ENCODE peak calls at places on chromosomes 2 and 18, in eight cellular contexts. L is stimulated activated CD4-positive, alpha-beta T cell treated with anti-CD3 and anti-CD28 coated beads, Interleukin-4, amount 100 ng/mL, for 48 hours; B is B cell; C is A172; R is tibial nerve; X is AG08396; V is NCI-H774; Y is left cardiac atrium. K is an unnamed sample.

GRCh38 chr2:69095246-69095645 is 82.3 kb downstream of the ANTXR1 start:
- DNase-seq in Y (no peak), R (no peak), B (no peak), X (peak), V (no peak), C (no peak), L (no peak), K (no peak)

GRCh38 chr2:210363876-210364275 is 48.9 kb upstream of the MYL1 start:
- DNase-seq in B (no peak), V (no peak), R (no peak), L (no peak), Y (no peak), X (no peak), C (no peak), K (no peak)

GRCh38 chr2:151357359-151357758 is at the start of gene TNFAIP6:
- DNase-seq in R (no peak), Y (no peak), X (peak), B (no peak), C (peak), V (no peak), L (no peak), K (no peak)

GRCh38 chr18:57585421-57585820 is 1.1 kb downstream of the FECH start:
- DNase-seq in X (no peak), V (no peak), Y (no peak), R (no peak), L (no peak), B (no peak), C (no peak), K (no peak)

GRCh38 chr2:200306719-200306968 is 151 bp downstream of the SPATS2L start:
- DNase-seq in B (peak), L (no peak), V (no peak), R (no peak), X (no peak), Y (no peak), C (no peak), K (no peak)

GRCh38 chr2:10097352-10098148 is 17.3 kb upstream of the CYS1 start:
- DNase-seq in B (peak), V (peak), L (no peak), C (peak), X (peak), Y (peak), R (peak), K (no peak)

GRCh38 chr18:49726564-49726963 is 86.8 kb downstream of the ACAA2 start:
- DNase-seq in R (no peak), V (no peak), X (no peak), L (no peak), Y (no peak), C (no peak), B (no peak), K (no peak)

GRCh38 chr2:15894459-15895144 is 45.7 kb upstream of the MYCN start:
- DNase-seq in L (no peak), V (no peak), R (no peak), X (no peak), Y (no peak), C (no peak), B (no peak), K (no peak)

GRCh38 chr2:121858406-121858805 is 103.0 kb downstream of the TSN start:
- DNase-seq in R (no peak), Y (no peak), V (no peak), C (no peak), X (no peak), B (no peak), L (no peak), K (no peak)

GRCh38 chr18:73639788-73640187 is 507.8 kb downstream of the FBXO15 start:
- DNase-seq in C (no peak), X (no peak), R (no peak), B (no peak), Y (no peak), V (no peak), L (no peak), K (no peak)

GRCh38 chr2:205725059-205725458 is 42.8 kb downstream of the NRP2 start:
- DNase-seq in Y (no peak), R (no peak), C (no peak), V (no peak), X (no peak), L (no peak), B (no peak), K (no peak)

GRCh38 chr2:171432206-171432968 is 1.4 kb downstream of the METTL8 start:
- DNase-seq in X (no peak), V (no peak), R (no peak), C (no peak), Y (no peak), L (no peak), B (no peak), K (peak)

GRCh38 chr2:239644016-239644415 is 243.2 kb upstream of the HDAC4 start:
- DNase-seq in X (peak), R (no peak), L (no peak), C (no peak), V (no peak), B (no peak), Y (no peak), K (no peak)

GRCh38 chr2:203818656-203819055 is 48.9 kb upstream of the CTLA4 start:
- DNase-seq in R (no peak), Y (no peak), V (no peak), L (no peak), X (no peak), C (no peak), B (no peak), K (no peak)

GRCh38 chr2:128496700-128497099 is 178.0 kb upstream of the HS6ST1 start:
- DNase-seq in Y (no peak), C (no peak), R (no peak), V (no peak), X (no peak), L (no peak), B (no peak), K (no peak)

GRCh38 chr2:39730685-39731302 is 48.3 kb downstream of the THUMPD2 start:
- DNase-seq in R (no peak), B (no peak), V (peak), C (peak), Y (no peak), X (no peak), L (no peak), K (no peak)